ENCODE peak calls at places on chromosomes 13 and 19, in five cellular contexts. E, G, U, V and T are unnamed samples.
A peak's percentile ranks its signal among the peaks of the same experiment; 100 is the strongest.

GRCh38 chr13:114082849-114083645 is 49.4 kb downstream of the RASA3 start:
- DNase-seq in E (no peak), G (no peak), U (no peak), V (no peak), T (no peak)

GRCh38 chr13:80237646-80238045 is 103.3 kb downstream of the SPRY2 start:
- DNase-seq in E (no peak), G (no peak), U (peak; percentile 62), V (no peak), T (no peak)

GRCh38 chr13:114110091-114110829 is 22.2 kb downstream of the RASA3 start:
- DNase-seq in E (peak; percentile 85), G (peak; percentile 68), U (no peak), V (no peak), T (no peak)

GRCh38 chr13:53238241-53238640 is 209.6 kb downstream of the OLFM4 start:
- DNase-seq in E (no peak), G (peak; percentile 54), U (no peak), V (no peak), T (no peak)

GRCh38 chr19:43726736-43727592 is 11.1 kb downstream of the IRGC start:
- DNase-seq in E (no peak), G (no peak), U (no peak), V (no peak), T (no peak)

GRCh38 chr19:40594657-40595077 is 6.5 kb upstream of the LTBP4 start:
- DNase-seq in E (no peak), G (no peak), U (peak; percentile 70), V (no peak), T (no peak)

GRCh38 chr19:4501691-4502090 is 16.6 kb downstream of the PLIN4 start:
- DNase-seq in E (no peak), G (no peak), U (no peak), V (no peak), T (no peak)

GRCh38 chr13:33123066-33123940 is 107.1 kb downstream of the KL start:
- DNase-seq in E (no peak), G (no peak), U (peak; percentile 53), V (peak; percentile 89), T (no peak)

GRCh38 chr19:18436651-18437478 is 1.1 kb downstream of the ISYNA1 start:
- DNase-seq in E (peak; percentile 73), G (peak; percentile 92), U (peak; percentile 69), V (no peak), T (peak; percentile 74)

GRCh38 chr19:28420731-28421550 is 792.0 kb downstream of the UQCRFS1 start:
- DNase-seq in E (no peak), G (no peak), U (no peak), V (no peak), T (no peak)

GRCh38 chr13:82848766-82849165 is 1033.5 kb downstream of the SLITRK1 start:
- DNase-seq in E (no peak), G (no peak), U (no peak), V (no peak), T (no peak)

GRCh38 chr13:29801737-29802305 is 48.6 kb downstream of the UBL3 start:
- DNase-seq in E (no peak), G (no peak), U (peak; percentile 20), V (no peak), T (no peak)

GRCh38 chr13:99656843-99657506 is 155.7 kb downstream of the TM9SF2 start:
- DNase-seq in E (peak; percentile 14), G (peak; percentile 27), U (no peak), V (no peak), T (no peak)

GRCh38 chr13:98910501-98910951 is 67.3 kb downstream of the DOCK9 start:
- DNase-seq in E (peak; percentile 28), G (no peak), U (peak; percentile 70), V (no peak), T (no peak)

GRCh38 chr19:4910594-4911273 is 1.4 kb downstream of the UHRF1 start:
- DNase-seq in E (no peak), G (peak; percentile 41), U (peak; percentile 64), V (no peak), T (no peak)

GRCh38 chr19:47545061-47545948 is 27.6 kb downstream of the ZNF541 start:
- DNase-seq in E (no peak), G (no peak), U (no peak), V (no peak), T (no peak)

GRCh38 chr19:5148794-5149190 is 179.9 kb downstream of the KDM4B start:
- DNase-seq in E (no peak), G (no peak), U (no peak), V (no peak), T (no peak)

GRCh38 chr19:5397804-5398692 is 57.2 kb upstream of the ZNRF4 start:
- DNase-seq in E (no peak), G (peak; percentile 96), U (no peak), V (no peak), T (no peak)

GRCh38 chr13:101481421-101481820 is 28.9 kb downstream of the ITGBL1 start:
- DNase-seq in E (no peak), G (no peak), U (no peak), V (no peak), T (no peak)

GRCh38 chr19:1663854-1664253 is 11.4 kb upstream of the TCF3 start:
- DNase-seq in E (no peak), G (no peak), U (no peak), V (no peak), T (no peak)

GRCh38 chr13:105915451-105915850 is 620.0 kb downstream of the EFNB2 start:
- DNase-seq in E (no peak), G (no peak), U (no peak), V (no peak), T (no peak)

GRCh38 chr19:54551950-54552912 is 21.4 kb upstream of the LILRA2 start:
- DNase-seq in E (no peak), G (no peak), U (no peak), V (no peak), T (no peak)

DNA sequence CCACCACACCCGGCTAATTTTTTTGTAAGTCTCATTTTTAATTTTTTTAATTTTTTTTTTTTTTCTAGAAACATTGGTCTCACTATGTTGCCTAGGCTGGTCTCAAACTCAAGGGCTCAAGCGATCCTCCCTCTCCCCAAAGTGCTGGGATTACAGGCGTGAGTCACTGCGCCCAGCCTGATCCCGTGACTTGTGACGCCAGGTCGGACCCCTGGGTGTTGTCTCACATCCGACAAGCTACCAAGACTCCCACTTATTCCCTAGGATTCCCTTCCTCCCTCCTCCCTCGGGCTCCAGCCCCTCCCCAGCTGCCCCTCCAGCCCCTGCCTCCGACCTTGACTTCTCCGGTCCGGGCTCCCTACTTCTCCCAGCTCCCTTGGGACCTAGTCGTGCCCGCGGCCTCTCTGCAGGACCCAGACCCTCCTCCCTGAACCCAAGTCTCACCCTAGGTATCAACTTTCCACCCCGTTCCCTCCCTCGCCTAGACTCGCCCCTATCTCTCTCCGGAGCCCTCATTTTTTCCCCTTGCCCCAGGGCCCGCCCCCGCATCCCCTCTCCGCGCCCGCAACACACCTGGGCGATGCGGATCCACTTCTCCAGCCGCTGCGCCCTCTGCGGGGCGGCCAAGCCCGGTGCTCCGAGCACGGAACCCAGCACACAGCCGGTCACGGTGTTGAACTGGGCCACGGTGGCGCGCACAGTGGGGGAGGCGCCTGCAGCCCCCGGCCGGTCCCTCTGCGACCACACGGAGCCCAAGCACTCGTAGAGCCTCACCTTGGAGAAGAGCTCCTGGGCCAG is 13.1 kb downstream of the RGL3 start:
- DNase-seq in E (no peak), G (peak; percentile 46), U (no peak), V (no peak), T (no peak)
- TF ChIP-seq CTCF in E (no peak), G (peak; percentile 32), U (no peak), V (peak; percentile 19), T (no peak)

GRCh38 chr19:13906910-13907309 is 909 bp downstream of the CC2D1A start:
- DNase-seq in E (no peak), G (no peak), U (no peak), V (no peak), T (no peak)

GRCh38 chr19:13908674-13909073 is 2.7 kb downstream of the CC2D1A start:
- DNase-seq in E (no peak), G (no peak), U (no peak), V (no peak), T (no peak)

GRCh38 chr19:13906525-13906904 is 514 bp downstream of the CC2D1A start:
- DNase-seq in E (no peak), G (no peak), U (no peak), V (no peak), T (no peak)

GRCh38 chr19:13902993-13903555 is 2.8 kb downstream of the BRME1 start:
- DNase-seq in E (no peak), G (no peak), U (no peak), V (no peak), T (no peak)

DNA sequence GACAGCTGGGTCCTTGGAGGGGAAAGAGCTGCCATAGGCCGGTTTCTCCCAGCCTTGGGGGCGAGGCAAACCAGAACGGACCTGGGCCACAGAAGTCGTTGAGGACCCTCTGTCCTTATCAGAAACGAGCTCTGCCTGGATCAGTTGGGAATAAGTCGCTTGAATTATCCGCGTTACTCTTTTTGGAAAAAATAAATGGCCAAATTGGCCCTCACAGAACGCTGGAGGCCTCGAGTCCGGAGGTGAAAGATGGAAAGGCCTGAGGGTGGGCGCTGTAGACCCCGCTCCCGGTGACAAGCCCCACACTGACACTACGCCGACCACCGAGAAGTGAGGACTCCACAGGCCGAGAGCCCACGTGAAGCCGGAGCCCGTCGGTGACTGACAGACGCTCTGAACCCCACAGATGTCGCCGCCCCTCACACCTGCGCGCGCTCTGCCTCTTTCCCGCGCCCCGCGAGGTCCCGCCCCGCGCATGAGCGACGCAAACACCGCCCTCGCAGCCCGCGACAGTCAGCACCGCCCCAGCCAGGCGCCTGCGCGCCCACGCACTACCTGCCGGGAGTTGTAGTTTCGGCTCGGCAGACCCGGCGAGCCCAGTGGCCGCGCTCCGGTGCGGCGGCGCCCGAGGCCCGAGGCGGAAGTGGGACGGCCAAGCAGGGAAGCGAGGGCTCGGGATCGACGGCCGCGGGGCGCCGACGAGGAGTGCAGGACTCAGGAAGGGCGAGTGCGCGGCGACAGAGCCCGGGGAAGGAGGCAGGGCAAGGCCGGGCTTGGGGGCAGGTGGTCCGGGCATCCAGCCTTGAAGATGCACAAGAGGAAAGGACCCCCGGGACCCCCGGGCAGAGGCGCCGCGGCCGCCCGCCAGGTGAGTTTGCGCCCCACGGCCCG is at the start of the genes BRME1 and CC2D1A:
- DNase-seq in E (peak; percentile 88), G (peak; percentile 95), U (peak; percentile 75), V (no peak), T (peak; percentile 88)
- TF ChIP-seq CTCF in E (no peak), G (no peak), U (no peak), V (no peak), T (peak; percentile 20)

GRCh38 chr13:26927511-26927910 is 166.9 kb upstream of the GPR12 start:
- DNase-seq in E (no peak), G (no peak), U (no peak), V (no peak), T (no peak)
- TF ChIP-seq CTCF in E (no peak), G (no peak), U (no peak), V (no peak), T (no peak)

GRCh38 chr13:66491241-66491640 is 738.9 kb downstream of the PCDH9 start:
- DNase-seq in E (no peak), G (no peak), U (no peak), V (no peak), T (no peak)

GRCh38 chr13:66489172-66489571 is 741.0 kb downstream of the PCDH9 start:
- DNase-seq in E (no peak), G (no peak), U (no peak), V (no peak), T (no peak)

GRCh38 chr13:66489586-66489985 is 740.5 kb downstream of the PCDH9 start:
- DNase-seq in E (no peak), G (no peak), U (peak; percentile 54), V (no peak), T (no peak)

DNA sequence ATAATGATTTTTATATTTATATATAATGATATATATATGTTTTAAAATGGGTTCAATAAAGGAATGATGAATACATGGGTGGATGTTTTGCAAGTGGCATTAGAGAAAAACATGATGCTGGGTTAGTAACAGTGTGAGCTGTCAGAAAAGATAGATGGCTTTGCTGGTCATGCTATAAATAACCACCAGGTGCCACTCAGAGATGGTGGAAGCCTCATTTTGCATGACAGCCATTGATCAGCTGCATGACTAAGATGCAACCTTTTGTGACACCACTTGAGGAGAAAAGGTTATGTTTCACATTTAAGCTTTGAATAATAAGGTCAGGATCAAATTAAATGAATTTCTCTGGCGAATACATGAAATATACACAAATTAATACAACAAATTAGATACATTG is 737.7 kb downstream of the PCDH9 start:
- DNase-seq in E (no peak), G (peak; percentile 40), U (no peak), V (no peak), T (no peak)
- TF ChIP-seq CTCF in E (no peak), G (peak; percentile 48), U (no peak), V (no peak), T (peak; percentile 11)